ENCODE peak calls at places on chromosomes 12 and 14, in six cellular contexts. One of them, this sample, is unnamed.

GRCh38 chr14:93346926-93347721 is at the start of gene COX8C:
- DNase-seq in T-helper 9 cell: no peak
- DNase-seq in heart left ventricle: no peak
- DNase-seq in caudate nucleus: no peak
- DNase-seq in NCI-H1417 treated with DMSO at 0.1 percent for 48 hours: no peak
- DNase-seq in stimulated activated CD4-positive, alpha-beta T cell treated with anti-CD3 and anti-CD28 coated beads, Interleukin-4, amount 100 ng/mL, for 1 hour: no peak
- DNase-seq in this sample: no peak

GRCh38 chr14:60175255-60175902 is 10.2 kb upstream of the DHRS7 start:
- DNase-seq in heart left ventricle: no peak
- DNase-seq in T-helper 9 cell: no peak
- DNase-seq in stimulated activated CD4-positive, alpha-beta T cell treated with anti-CD3 and anti-CD28 coated beads, Interleukin-4, amount 100 ng/mL, for 1 hour: no peak
- DNase-seq in NCI-H1417 treated with DMSO at 0.1 percent for 48 hours: no peak
- DNase-seq in caudate nucleus: no peak
- DNase-seq in this sample: no peak

GRCh38 chr12:14010989-14011388 is 29.6 kb upstream of the GRIN2B start:
- DNase-seq in heart left ventricle: no peak
- DNase-seq in NCI-H1417 treated with DMSO at 0.1 percent for 48 hours: no peak
- DNase-seq in T-helper 9 cell: no peak
- DNase-seq in stimulated activated CD4-positive, alpha-beta T cell treated with anti-CD3 and anti-CD28 coated beads, Interleukin-4, amount 100 ng/mL, for 1 hour: no peak
- DNase-seq in caudate nucleus: no peak
- DNase-seq in this sample: no peak

GRCh38 chr12:60066655-60067054 is 470.8 kb downstream of the SLC16A7 start:
- DNase-seq in NCI-H1417 treated with DMSO at 0.1 percent for 48 hours: no peak
- DNase-seq in T-helper 9 cell: no peak
- DNase-seq in caudate nucleus: no peak
- DNase-seq in heart left ventricle: no peak
- DNase-seq in stimulated activated CD4-positive, alpha-beta T cell treated with anti-CD3 and anti-CD28 coated beads, Interleukin-4, amount 100 ng/mL, for 1 hour: no peak
- DNase-seq in this sample: no peak

GRCh38 chr14:21768875-21769257 is 95.2 kb upstream of the OR4E1 start:
- DNase-seq in stimulated activated CD4-positive, alpha-beta T cell treated with anti-CD3 and anti-CD28 coated beads, Interleukin-4, amount 100 ng/mL, for 1 hour: no peak
- DNase-seq in caudate nucleus: no peak
- DNase-seq in NCI-H1417 treated with DMSO at 0.1 percent for 48 hours: no peak
- DNase-seq in heart left ventricle: no peak
- DNase-seq in T-helper 9 cell: no peak
- DNase-seq in this sample: no peak

GRCh38 chr14:91693342-91693741 is 38.5 kb downstream of the CATSPERB start:
- DNase-seq in NCI-H1417 treated with DMSO at 0.1 percent for 48 hours: no peak
- DNase-seq in caudate nucleus: no peak
- DNase-seq in stimulated activated CD4-positive, alpha-beta T cell treated with anti-CD3 and anti-CD28 coated beads, Interleukin-4, amount 100 ng/mL, for 1 hour: no peak
- DNase-seq in T-helper 9 cell: no peak
- DNase-seq in heart left ventricle: no peak
- DNase-seq in this sample: no peak

GRCh38 chr14:96167224-96168148 is 37.2 kb upstream of the BDKRB2 start:
- DNase-seq in caudate nucleus: no peak
- DNase-seq in NCI-H1417 treated with DMSO at 0.1 percent for 48 hours: no peak
- DNase-seq in heart left ventricle: no peak
- DNase-seq in stimulated activated CD4-positive, alpha-beta T cell treated with anti-CD3 and anti-CD28 coated beads, Interleukin-4, amount 100 ng/mL, for 1 hour: no peak
- DNase-seq in T-helper 9 cell: no peak
- DNase-seq in this sample: no peak

GRCh38 chr14:100560999-100561398 is 26.2 kb downstream of the BEGAIN start:
- DNase-seq in heart left ventricle: no peak
- DNase-seq in caudate nucleus: no peak
- DNase-seq in T-helper 9 cell: no peak
- DNase-seq in NCI-H1417 treated with DMSO at 0.1 percent for 48 hours: no peak
- DNase-seq in stimulated activated CD4-positive, alpha-beta T cell treated with anti-CD3 and anti-CD28 coated beads, Interleukin-4, amount 100 ng/mL, for 1 hour: no peak
- DNase-seq in this sample: no peak

GRCh38 chr12:112676526-112676925 is 115.0 kb upstream of the RPH3A start:
- DNase-seq in heart left ventricle: no peak
- DNase-seq in stimulated activated CD4-positive, alpha-beta T cell treated with anti-CD3 and anti-CD28 coated beads, Interleukin-4, amount 100 ng/mL, for 1 hour: no peak
- DNase-seq in caudate nucleus: no peak
- DNase-seq in NCI-H1417 treated with DMSO at 0.1 percent for 48 hours: no peak
- DNase-seq in T-helper 9 cell: no peak
- DNase-seq in this sample: no peak